ENCODE peak calls at places on chromosome X, in eight cellular contexts. I, R, Y, D, O, W, M and S are unnamed samples.

GRCh38 chrX:70262952-70263567 is 3.1 kb upstream of the P2RY4 start:
- DNase-seq in D (no peak), O (peak; percentile 46), I (no peak), W (peak; percentile 55), R (peak; percentile 1), M (peak; percentile 75), Y (peak; percentile 5), S (no peak)

GRCh38 chrX:27057883-27058282 is 405.3 kb downstream of the PPP4R3C start:
- DNase-seq in R (no peak), W (no peak), M (peak; percentile 76), Y (no peak), D (no peak), I (no peak), O (no peak), S (no peak)

GRCh38 chrX:27807690-27808089 is at the start of gene MAGEB10:
- DNase-seq in O (no peak), M (no peak), R (no peak), D (no peak), W (no peak), I (no peak), Y (no peak), S (no peak)

GRCh38 chrX:155334486-155335316 is at the start of gene CLIC2:
- DNase-seq in W (peak; percentile 17), I (peak; percentile 56), Y (peak; percentile 55), O (peak; percentile 82), R (no peak), M (no peak), D (no peak), S (no peak)

GRCh38 chrX:17521871-17522693 is 147.1 kb downstream of the NHS start:
- DNase-seq in Y (no peak), M (peak; percentile 67), O (no peak), W (peak; percentile 28), D (no peak), R (no peak), I (no peak), S (no peak)

GRCh38 chrX:9794495-9794894 is 8.3 kb downstream of the SHROOM2 start:
- DNase-seq in M (no peak), I (no peak), W (peak; percentile 27), O (no peak), R (no peak), Y (no peak), D (no peak), S (no peak)

GRCh38 chrX:40853816-40854123 is 118.4 kb upstream of the MED14 start:
- DNase-seq in I (no peak), Y (no peak), M (no peak), D (no peak), O (no peak), R (no peak), W (no peak), S (no peak)

GRCh38 chrX:118528089-118528753 is 32.6 kb downstream of the DOCK11 start:
- DNase-seq in R (no peak), M (no peak), Y (no peak), D (no peak), O (peak; percentile 56), I (no peak), W (peak; percentile 21), S (no peak)

GRCh38 chrX:23773601-23774175 is 9.3 kb upstream of the SAT1 start:
- DNase-seq in Y (no peak), O (peak; percentile 62), M (no peak), D (no peak), W (peak; percentile 19), I (no peak), R (no peak), S (no peak)

GRCh38 chrX:145727476-145727875 is 90.2 kb upstream of the SLITRK2 start:
- DNase-seq in O (no peak), I (no peak), M (no peak), Y (peak; percentile 2), D (no peak), R (peak; percentile 47), W (no peak), S (no peak)

GRCh38 chrX:132270699-132271098 is 51.5 kb upstream of the RAP2C start:
- DNase-seq in O (no peak), W (peak; percentile 18), D (no peak), Y (peak; percentile 70), M (no peak), R (no peak), I (no peak), S (no peak)

GRCh38 chrX:137568741-137569469 is 3.0 kb downstream of the ZIC3 start:
- DNase-seq in W (no peak), O (no peak), R (no peak), M (no peak), I (no peak), D (no peak), Y (no peak), S (no peak)

GRCh38 chrX:51334276-51334675 is 1.7 kb downstream of the NUDT10 start:
- DNase-seq in W (no peak), I (no peak), O (no peak), Y (no peak), M (no peak), R (no peak), D (no peak), S (no peak)

GRCh38 chrX:68454476-68455150 is 21.3 kb upstream of the OPHN1 start:
- DNase-seq in Y (no peak), O (no peak), R (no peak), M (no peak), W (no peak), I (no peak), D (no peak), S (no peak)

GRCh38 chrX:125384843-125385242 is 65.2 kb downstream of the TEX13C start:
- DNase-seq in D (no peak), R (no peak), W (no peak), Y (no peak), I (no peak), M (no peak), O (no peak), S (no peak)

GRCh38 chrX:107485019-107485418 is 35.6 kb downstream of the FRMPD3 start:
- DNase-seq in I (no peak), R (no peak), W (no peak), O (no peak), M (no peak), Y (no peak), D (no peak), S (no peak)

GRCh38 chrX:130994671-130995070 is 63.5 kb upstream of the ARHGAP36 start:
- DNase-seq in O (peak; percentile 43), W (no peak), I (peak; percentile 28), M (peak; percentile 61), Y (peak; percentile 6), R (no peak), D (no peak), S (no peak)

GRCh38 chrX:63930140-63930539 is 145.1 kb upstream of the ARHGEF9 start:
- DNase-seq in Y (no peak), M (peak; percentile 61), D (no peak), I (no peak), O (no peak), W (no peak), R (no peak), S (no peak)

GRCh38 chrX:48589482-48590162 is 7.7 kb upstream of the WDR13 start:
- DNase-seq in W (no peak), Y (no peak), I (no peak), M (no peak), O (no peak), D (no peak), R (no peak), S (no peak)

GRCh38 chrX:426881-427280 is 40.2 kb upstream of the PPP2R3B start:
- DNase-seq in W (no peak), O (no peak), I (no peak), R (no peak), D (no peak), Y (no peak), M (no peak), S (no peak)

GRCh38 chrX:21883258-21883657 is 27.5 kb downstream of the YY2 start:
- DNase-seq in W (peak; percentile 18), I (no peak), M (no peak), R (no peak), Y (no peak), D (no peak), O (no peak), S (no peak)

GRCh38 chrX:154515803-154516654 is at the start of gene FAM3A:
- DNase-seq in W (peak; percentile 96), Y (peak; percentile 78), D (peak; percentile 96), O (peak; percentile 74), R (peak; percentile 89), I (peak; percentile 59), M (peak; percentile 75), S (peak; percentile 97)

GRCh38 chrX:101219840-101220191 is 230 bp downstream of the DRP2 start:
- DNase-seq in R (no peak), I (no peak), D (no peak), Y (peak; percentile 84), W (no peak), O (no peak), M (no peak), S (no peak)

GRCh38 chrX:110244951-110245480 is 72.9 kb downstream of the AMMECR1 start:
- DNase-seq in I (no peak), O (no peak), D (no peak), R (no peak), Y (no peak), W (no peak), M (peak; percentile 32), S (no peak)

GRCh38 chrX:43003204-43003565 is 225.2 kb upstream of the PPP1R2C start:
- DNase-seq in Y (no peak), O (no peak), M (no peak), R (no peak), W (no peak), D (no peak), I (no peak), S (no peak)